ENCODE peak calls at places on chromosomes 3 and 15, in ten cellular contexts. X, H, P, N, Y, U, D, T, J and I are unnamed samples.

GRCh38 chr3:26090589-26090988 is 300.7 kb downstream of the OXSM start:
- DNase-seq in D (no peak), Y (no peak), N (no peak), H (no peak), J (no peak), U (no peak), T (no peak), X (no peak), P (no peak), I (no peak)

GRCh38 chr15:92614791-92615785 is 40.5 kb downstream of the FAM174B start:
- DNase-seq in P (no peak), J (no peak), N (no peak), U (no peak), Y (peak; percentile 40), H (no peak), D (no peak), T (no peak), X (no peak), I (no peak)

GRCh38 chr3:172622916-172623700 is 87.8 kb downstream of the NCEH1 start:
- DNase-seq in T (peak; percentile 89), N (no peak), H (peak; percentile 72), D (peak; percentile 20), X (no peak), Y (no peak), P (peak; percentile 21), U (peak; percentile 73), J (no peak), I (no peak)

GRCh38 chr3:191959876-191960418 is 499.0 kb downstream of the PYDC2 start:
- DNase-seq in T (no peak), X (no peak), D (no peak), N (no peak), H (no peak), J (no peak), U (peak; percentile 19), P (no peak), Y (no peak), I (no peak)

GRCh38 chr3:124802702-124803101 is 72.5 kb downstream of the UMPS start:
- DNase-seq in T (no peak), H (no peak), N (no peak), J (no peak), Y (no peak), D (no peak), U (no peak), P (no peak), X (no peak), I (no peak)

GRCh38 chr3:124529826-124530571 is 200.3 kb upstream of the UMPS start:
- DNase-seq in U (no peak), Y (no peak), X (no peak), H (no peak), D (no peak), J (no peak), N (no peak), P (no peak), T (peak; percentile 40), I (no peak)

GRCh38 chr3:151918253-151919029 is 45.0 kb downstream of the SUCNR1 start:
- DNase-seq in J (no peak), U (peak; percentile 50), N (no peak), T (peak; percentile 73), P (no peak), H (peak; percentile 87), X (peak; percentile 50), Y (no peak), D (peak; percentile 42), I (no peak)

GRCh38 chr15:72486144-72486543 is 12.0 kb downstream of the ARIH1 start:
- DNase-seq in H (no peak), Y (no peak), T (peak; percentile 31), U (peak; percentile 21), P (no peak), D (no peak), X (no peak), N (no peak), J (no peak), I (no peak)

GRCh38 chr3:67018105-67018788 is 20.1 kb downstream of the KBTBD8 start:
- DNase-seq in D (peak; percentile 57), T (peak; percentile 43), H (peak; percentile 79), J (no peak), N (no peak), Y (no peak), X (no peak), P (no peak), U (peak; percentile 58), I (no peak)

GRCh38 chr3:18396428-18396827 is 28.7 kb downstream of the SATB1 start:
- DNase-seq in J (no peak), X (no peak), D (no peak), P (no peak), T (no peak), N (no peak), U (no peak), H (no peak), Y (no peak), I (no peak)

GRCh38 chr15:90882781-90883525 is 1.4 kb upstream of the FES start:
- DNase-seq in D (no peak), P (no peak), T (no peak), H (no peak), N (peak; percentile 41), Y (no peak), J (no peak), X (no peak), U (no peak), I (no peak)

GRCh38 chr3:155701882-155702465 is 42.9 kb downstream of the PLCH1 start:
- DNase-seq in J (no peak), T (peak; percentile 62), U (peak; percentile 60), X (peak; percentile 31), N (no peak), H (peak; percentile 73), D (peak; percentile 34), P (peak; percentile 8), Y (no peak), I (no peak)

GRCh38 chr3:197737749-197738462 is 1.2 kb upstream of the RUBCN start:
- DNase-seq in X (no peak), D (no peak), H (no peak), P (no peak), Y (no peak), N (no peak), J (no peak), U (no peak), T (no peak), I (no peak)

GRCh38 chr3:146732325-146732724 is 127.2 kb upstream of the PLSCR5 start:
- DNase-seq in U (no peak), P (no peak), Y (no peak), D (no peak), J (no peak), X (no peak), H (no peak), N (no peak), T (peak; percentile 3), I (no peak)
- TF ChIP-seq CTCF in U (no peak), P (no peak), Y (no peak), D (no peak), J (no peak), X (no peak), H (no peak), N (no peak), T (no peak), I (no peak)

DNA sequence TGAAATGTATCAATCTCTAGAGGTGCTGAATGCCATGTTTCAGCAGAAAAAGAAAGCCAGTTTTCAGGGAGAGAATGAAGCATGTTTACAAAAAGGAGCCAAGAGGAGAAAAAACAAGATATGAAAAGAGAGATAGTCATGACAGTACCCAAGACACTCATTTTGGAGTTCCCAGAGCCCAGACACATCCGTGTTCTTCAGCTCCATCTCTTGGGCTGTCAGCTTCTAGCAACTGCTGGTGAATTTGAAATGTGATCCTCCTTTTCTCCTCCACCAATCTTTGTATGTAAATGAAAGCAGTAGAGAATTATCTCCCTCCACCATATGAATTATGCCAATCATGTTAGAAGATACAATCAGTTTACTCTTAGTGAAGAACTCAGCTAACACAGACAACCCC is 93.0 kb upstream of the SLC25A36 start:
- DNase-seq in Y (no peak), H (no peak), D (no peak), U (peak; percentile 3), N (no peak), T (no peak), X (no peak), J (no peak), P (no peak), I (no peak)
- TF ChIP-seq CTCF in Y (no peak), H (no peak), D (no peak), U (no peak), N (no peak), T (no peak), X (no peak), J (no peak), P (no peak), I (no peak)

DNA sequence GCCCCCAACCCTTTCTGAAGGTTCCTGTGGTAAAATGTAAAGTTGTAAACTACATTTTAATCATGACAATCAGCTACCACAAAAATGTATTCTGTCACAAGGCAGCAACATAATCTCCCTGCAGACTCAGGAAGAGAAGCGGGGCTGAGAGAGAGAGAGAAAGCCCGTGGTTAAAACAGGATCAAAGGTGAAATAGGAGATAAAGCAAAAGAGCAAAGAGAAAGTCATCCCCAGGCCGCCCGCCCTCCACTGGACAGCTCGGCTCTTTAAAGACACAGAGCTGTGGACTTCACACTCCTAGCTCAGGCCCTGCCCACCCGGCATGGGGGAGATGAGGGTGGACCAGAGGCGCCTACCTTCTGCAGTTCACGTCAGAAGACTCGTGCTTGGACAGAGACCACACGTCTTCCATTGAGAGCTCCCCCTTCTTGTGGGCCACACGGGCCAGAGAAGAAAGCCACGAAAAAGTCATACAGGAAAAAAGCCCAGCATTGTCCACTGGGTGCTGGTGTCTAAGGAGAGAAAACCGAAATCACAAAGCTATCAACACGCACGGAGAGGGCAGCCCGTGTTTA is 29.4 kb downstream of the ABCC5 start:
- DNase-seq in H (peak; percentile 94), P (no peak), J (no peak), D (peak; percentile 85), T (no peak), N (no peak), Y (no peak), X (no peak), U (no peak), I (no peak)
- TF ChIP-seq CTCF in H (no peak), P (no peak), J (no peak), D (peak; percentile 21), T (no peak), N (no peak), Y (no peak), X (no peak), U (no peak), I (no peak)

GRCh38 chr3:40718681-40719080 is 193.9 kb downstream of the ZNF621 start:
- DNase-seq in U (no peak), D (no peak), Y (no peak), H (no peak), T (no peak), X (no peak), P (no peak), J (no peak), N (no peak), I (no peak)

GRCh38 chr3:40718209-40718608 is 193.4 kb downstream of the ZNF621 start:
- DNase-seq in T (peak; percentile 87), Y (no peak), H (no peak), P (no peak), J (no peak), N (no peak), X (no peak), U (peak; percentile 9), D (no peak), I (no peak)

GRCh38 chr3:40720351-40720750 is 195.6 kb downstream of the ZNF621 start:
- DNase-seq in X (no peak), J (no peak), T (no peak), P (no peak), H (no peak), D (no peak), U (no peak), N (no peak), Y (no peak), I (no peak)

GRCh38 chr3:40720863-40721262 is 196.1 kb downstream of the ZNF621 start:
- DNase-seq in J (no peak), N (no peak), T (no peak), U (no peak), P (no peak), D (no peak), H (no peak), X (no peak), Y (no peak), I (no peak)

GRCh38 chr3:40719660-40720287 is 195.0 kb downstream of the ZNF621 start:
- DNase-seq in U (peak; percentile 83), J (peak; percentile 30), X (peak; percentile 16), N (no peak), T (peak; percentile 52), H (peak; percentile 40), P (no peak), Y (no peak), D (peak; percentile 42), I (no peak)
- TF ChIP-seq CTCF in U (peak; percentile 51), J (peak; percentile 64), X (peak; percentile 26), N (peak; percentile 36), T (peak; percentile 70), H (peak; percentile 31), P (no peak), Y (no peak), D (peak; percentile 57), I (peak; percentile 29)